ENCODE peak calls at places on chromosomes 3 and 15, in five cellular contexts. One of them, this sample, is unnamed.

GRCh38 chr3:33093847-33094246 is 3.1 kb downstream of the GLB1 start:
- DNase-seq in tibial artery: no peak
- DNase-seq in mammary epithelial cell: no peak
- DNase-seq in mesenchymal stem cell: no peak
- DNase-seq in GM12878: no peak
- DNase-seq in this sample: no peak

GRCh38 chr3:173584093-173584833 is 186.7 kb downstream of the NLGN1 start:
- DNase-seq in tibial artery: no peak
- DNase-seq in mammary epithelial cell: no peak
- DNase-seq in mesenchymal stem cell: peak; percentile 66
- DNase-seq in GM12878: no peak
- DNase-seq in this sample: peak; percentile 40

GRCh38 chr3:165854696-165855095 is 17.5 kb upstream of the BCHE start:
- DNase-seq in tibial artery: no peak
- DNase-seq in mammary epithelial cell: peak; percentile 13
- DNase-seq in mesenchymal stem cell: peak; percentile 31
- DNase-seq in GM12878: no peak
- DNase-seq in this sample: no peak

GRCh38 chr3:152335273-152335672 is 66.5 kb downstream of the MBNL1 start:
- DNase-seq in tibial artery: no peak
- DNase-seq in mammary epithelial cell: no peak
- DNase-seq in mesenchymal stem cell: no peak
- DNase-seq in GM12878: no peak
- DNase-seq in this sample: no peak

GRCh38 chr15:40252438-40253178 is 13.7 kb downstream of the PAK6 start:
- DNase-seq in tibial artery: no peak
- DNase-seq in mammary epithelial cell: no peak
- DNase-seq in mesenchymal stem cell: no peak
- DNase-seq in GM12878: no peak
- DNase-seq in this sample: peak; percentile 69

GRCh38 chr3:171125010-171125409 is 98.5 kb upstream of the SLC2A2 start:
- DNase-seq in tibial artery: no peak
- DNase-seq in mammary epithelial cell: no peak
- DNase-seq in mesenchymal stem cell: peak; percentile 25
- DNase-seq in GM12878: no peak
- DNase-seq in this sample: no peak

GRCh38 chr15:79050977-79051376 is 39.6 kb downstream of the RASGRF1 start:
- DNase-seq in tibial artery: no peak
- DNase-seq in mammary epithelial cell: no peak
- DNase-seq in mesenchymal stem cell: no peak
- DNase-seq in GM12878: no peak
- DNase-seq in this sample: no peak

GRCh38 chr15:55168350-55168974 is 28.3 kb downstream of the RSL24D1 start:
- DNase-seq in tibial artery: no peak
- DNase-seq in mammary epithelial cell: peak; percentile 54
- DNase-seq in mesenchymal stem cell: peak; percentile 63
- DNase-seq in GM12878: peak; percentile 8
- DNase-seq in this sample: peak; percentile 51

GRCh38 chr3:52147804-52148203 is 6.4 kb downstream of the POC1A start:
- DNase-seq in tibial artery: no peak
- DNase-seq in mammary epithelial cell: no peak
- DNase-seq in mesenchymal stem cell: peak; percentile 62
- DNase-seq in GM12878: no peak
- DNase-seq in this sample: no peak

GRCh38 chr3:42504334-42505202 is 2.1 kb downstream of the VIPR1 start:
- DNase-seq in tibial artery: peak; percentile 61
- DNase-seq in mammary epithelial cell: no peak
- DNase-seq in mesenchymal stem cell: no peak
- DNase-seq in GM12878: no peak
- DNase-seq in this sample: no peak

GRCh38 chr15:95259513-95259912 is 1028.2 kb downstream of the MCTP2 start:
- DNase-seq in tibial artery: peak; percentile 83
- DNase-seq in mammary epithelial cell: peak; percentile 58
- DNase-seq in mesenchymal stem cell: peak; percentile 80
- DNase-seq in GM12878: peak; percentile 47
- DNase-seq in this sample: peak; percentile 67

GRCh38 chr15:85475317-85475701 is 94.9 kb downstream of the AKAP13 start:
- DNase-seq in tibial artery: no peak
- DNase-seq in mammary epithelial cell: no peak
- DNase-seq in mesenchymal stem cell: no peak
- DNase-seq in GM12878: peak; percentile 85
- DNase-seq in this sample: no peak

GRCh38 chr3:15859507-15860013 is 61.8 kb upstream of the ANKRD28 start:
- DNase-seq in tibial artery: peak; percentile 90
- DNase-seq in mammary epithelial cell: peak; percentile 89
- DNase-seq in mesenchymal stem cell: peak; percentile 81
- DNase-seq in GM12878: no peak
- DNase-seq in this sample: peak; percentile 86

GRCh38 chr3:47994180-47994579 is 22.0 kb downstream of the MAP4 start:
- DNase-seq in tibial artery: no peak
- DNase-seq in mammary epithelial cell: no peak
- DNase-seq in mesenchymal stem cell: no peak
- DNase-seq in GM12878: no peak
- DNase-seq in this sample: no peak

GRCh38 chr15:34038404-34039179 is 412 bp downstream of the AVEN start:
- DNase-seq in tibial artery: peak; percentile 84
- DNase-seq in mammary epithelial cell: peak; percentile 63
- DNase-seq in mesenchymal stem cell: peak; percentile 75
- DNase-seq in GM12878: no peak
- DNase-seq in this sample: peak; percentile 81

GRCh38 chr3:123338021-123338619 is 110.8 kb downstream of the ADCY5 start:
- DNase-seq in tibial artery: peak; percentile 45
- DNase-seq in mammary epithelial cell: no peak
- DNase-seq in mesenchymal stem cell: no peak
- DNase-seq in GM12878: no peak
- DNase-seq in this sample: peak; percentile 73

GRCh38 chr3:184678317-184679055 is 33.4 kb downstream of the MAGEF1 start:
- DNase-seq in tibial artery: no peak
- DNase-seq in mammary epithelial cell: no peak
- DNase-seq in mesenchymal stem cell: no peak
- DNase-seq in GM12878: no peak
- DNase-seq in this sample: no peak

GRCh38 chr3:186693843-186694242 is 23.3 kb upstream of the KNG1 start:
- DNase-seq in tibial artery: no peak
- DNase-seq in mammary epithelial cell: peak; percentile 12
- DNase-seq in mesenchymal stem cell: no peak
- DNase-seq in GM12878: no peak
- DNase-seq in this sample: no peak

GRCh38 chr3:63948995-63949394 is 36.8 kb upstream of the SCAANT1 start:
- DNase-seq in tibial artery: no peak
- DNase-seq in mammary epithelial cell: no peak
- DNase-seq in mesenchymal stem cell: peak; percentile 87
- DNase-seq in GM12878: no peak
- DNase-seq in this sample: no peak

GRCh38 chr3:174891524-174892203 is 32.5 kb downstream of the NAALADL2 start:
- DNase-seq in tibial artery: no peak
- DNase-seq in mammary epithelial cell: no peak
- DNase-seq in mesenchymal stem cell: no peak
- DNase-seq in GM12878: no peak
- DNase-seq in this sample: no peak

GRCh38 chr3:54931182-54931581 is 3.3 kb upstream of the LRTM1 start:
- DNase-seq in tibial artery: no peak
- DNase-seq in mammary epithelial cell: no peak
- DNase-seq in mesenchymal stem cell: no peak
- DNase-seq in GM12878: no peak
- DNase-seq in this sample: no peak

GRCh38 chr15:99930696-99931095 is 197.5 kb upstream of the LYSMD4 start:
- DNase-seq in tibial artery: no peak
- DNase-seq in mammary epithelial cell: no peak
- DNase-seq in mesenchymal stem cell: no peak
- DNase-seq in GM12878: no peak
- DNase-seq in this sample: no peak

GRCh38 chr3:45026038-45026437 is at the start of gene CLEC3B:
- DNase-seq in tibial artery: peak; percentile 88
- DNase-seq in mammary epithelial cell: no peak
- DNase-seq in mesenchymal stem cell: no peak
- DNase-seq in GM12878: no peak
- DNase-seq in this sample: peak; percentile 21

GRCh38 chr3:141266186-141266585 is 34.6 kb downstream of the PXYLP1 start:
- DNase-seq in tibial artery: peak; percentile 50
- DNase-seq in mammary epithelial cell: no peak
- DNase-seq in mesenchymal stem cell: no peak
- DNase-seq in GM12878: no peak
- DNase-seq in this sample: no peak

GRCh38 chr3:141268791-141269190 is 37.2 kb downstream of the PXYLP1 start:
- DNase-seq in tibial artery: peak; percentile 48
- DNase-seq in mammary epithelial cell: no peak
- DNase-seq in mesenchymal stem cell: no peak
- DNase-seq in GM12878: no peak
- DNase-seq in this sample: no peak

GRCh38 chr3:141268281-141268680 is 36.7 kb downstream of the PXYLP1 start:
- DNase-seq in tibial artery: no peak
- DNase-seq in mammary epithelial cell: no peak
- DNase-seq in mesenchymal stem cell: no peak
- DNase-seq in GM12878: no peak
- DNase-seq in this sample: no peak

GRCh38 chr3:141271279-141272033 is 39.8 kb downstream of the PXYLP1 start:
- DNase-seq in tibial artery: no peak
- DNase-seq in mammary epithelial cell: no peak
- DNase-seq in mesenchymal stem cell: no peak
- DNase-seq in GM12878: no peak
- DNase-seq in this sample: no peak

GRCh38 chr3:141266797-141267555 is 35.4 kb downstream of the PXYLP1 start:
- DNase-seq in tibial artery: peak; percentile 39
- DNase-seq in mammary epithelial cell: no peak
- DNase-seq in mesenchymal stem cell: no peak
- DNase-seq in GM12878: no peak
- DNase-seq in this sample: no peak
- H3K4me3 ChIP-seq in tibial artery: no peak overlapping the region
- H3K4me3 ChIP-seq in mammary epithelial cell: no peak overlapping the region
- H3K4me3 ChIP-seq in mesenchymal stem cell: no peak overlapping the region
- H3K4me3 ChIP-seq in GM12878: peak overlapping the region; percentile 51
- H3K4me3 ChIP-seq in this sample: no peak overlapping the region

GRCh38 chr3:40899286-40899712 is 300.0 kb upstream of the CTNNB1 start:
- DNase-seq in tibial artery: no peak
- DNase-seq in mammary epithelial cell: peak; percentile 72
- DNase-seq in mesenchymal stem cell: peak; percentile 9
- DNase-seq in GM12878: no peak
- DNase-seq in this sample: no peak
- H3K4me1 ChIP-seq in tibial artery: peaks cover 6% of the 10 kb centered on the region
- H3K4me1 ChIP-seq in mammary epithelial cell: peaks cover 12% of the 10 kb centered on the region
- H3K4me1 ChIP-seq in mesenchymal stem cell: peaks cover 2% of the 10 kb centered on the region
- H3K4me1 ChIP-seq in GM12878: no peaks in the 10 kb centered on the region
- H3K4me1 ChIP-seq in this sample: no peaks in the 10 kb centered on the region

GRCh38 chr15:89379818-89380217 is 45.2 kb upstream of the POLG start:
- DNase-seq in tibial artery: no peak
- DNase-seq in mammary epithelial cell: peak; percentile 95
- DNase-seq in mesenchymal stem cell: no peak
- DNase-seq in GM12878: no peak
- DNase-seq in this sample: no peak

GRCh38 chr15:89381330-89381729 is 46.7 kb upstream of the POLG start:
- DNase-seq in tibial artery: no peak
- DNase-seq in mammary epithelial cell: no peak
- DNase-seq in mesenchymal stem cell: no peak
- DNase-seq in GM12878: no peak
- DNase-seq in this sample: no peak

GRCh38 chr15:89383635-89384604 is 49.3 kb upstream of the POLG start:
- DNase-seq in tibial artery: no peak
- DNase-seq in mammary epithelial cell: peak; percentile 54
- DNase-seq in mesenchymal stem cell: peak; percentile 38
- DNase-seq in GM12878: no peak
- DNase-seq in this sample: peak; percentile 47

GRCh38 chr15:89381888-89382287 is 47.3 kb upstream of the POLG start:
- DNase-seq in tibial artery: no peak
- DNase-seq in mammary epithelial cell: no peak
- DNase-seq in mesenchymal stem cell: no peak
- DNase-seq in GM12878: no peak
- DNase-seq in this sample: no peak

DNA sequence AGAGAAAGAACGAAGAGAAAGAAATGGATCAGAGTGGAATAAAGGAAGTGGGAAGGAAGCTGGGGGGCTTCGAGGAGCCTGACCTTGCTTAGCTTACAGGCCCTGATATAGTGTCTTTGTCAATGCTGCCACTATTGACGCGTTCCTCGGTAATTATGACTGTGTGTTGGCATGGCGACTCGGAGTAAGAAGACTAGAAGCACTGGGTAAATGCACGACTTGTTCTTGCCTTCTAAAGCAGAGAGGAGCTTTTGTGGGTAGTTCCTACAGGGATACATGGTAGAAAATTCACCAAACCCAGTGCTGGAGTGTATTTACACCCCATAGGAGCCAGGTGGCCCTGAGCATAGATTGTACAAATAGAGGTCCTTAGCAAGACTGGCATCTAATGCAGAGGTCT is 47.7 kb upstream of the POLG start:
- DNase-seq in tibial artery: no peak
- DNase-seq in mammary epithelial cell: no peak
- DNase-seq in mesenchymal stem cell: no peak
- DNase-seq in GM12878: no peak
- DNase-seq in this sample: no peak
- H3K27me3 ChIP-seq in tibial artery: peaks cover 77% of the 10 kb centered on the region
- H3K27me3 ChIP-seq in mammary epithelial cell: peaks cover 13% of the 10 kb centered on the region
- H3K27me3 ChIP-seq in mesenchymal stem cell: peaks cover 95% of the 10 kb centered on the region
- H3K27me3 ChIP-seq in GM12878: peaks cover 16% of the 10 kb centered on the region
- H3K27me3 ChIP-seq in this sample: no peaks in the 10 kb centered on the region

DNA sequence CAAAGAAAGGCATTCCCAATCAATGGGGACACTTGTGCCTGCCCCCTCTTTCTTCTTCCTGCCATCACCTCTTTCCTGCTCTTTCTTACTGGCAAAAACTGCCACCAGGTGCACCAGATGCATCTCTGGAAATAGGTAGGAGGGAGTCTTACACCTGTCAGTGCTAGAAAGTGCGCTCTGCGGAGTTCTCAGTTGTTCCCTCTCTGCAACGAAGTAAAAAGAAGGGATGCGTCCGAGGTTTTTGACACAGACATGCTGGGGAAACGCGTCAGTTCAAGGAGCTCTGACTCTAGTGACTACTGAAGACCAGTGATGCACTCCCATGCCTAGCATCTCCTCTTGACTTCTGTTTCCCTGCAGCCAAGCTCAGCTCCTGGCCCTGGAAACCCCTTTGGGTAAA is 766 bp upstream of the GRM7 start:
- DNase-seq in tibial artery: no peak
- DNase-seq in mammary epithelial cell: no peak
- DNase-seq in mesenchymal stem cell: no peak
- DNase-seq in GM12878: no peak
- DNase-seq in this sample: no peak
- H3K4me3 ChIP-seq in tibial artery: peak overlapping the region; percentile 48
- H3K4me3 ChIP-seq in mammary epithelial cell: no peak overlapping the region
- H3K4me3 ChIP-seq in mesenchymal stem cell: no peak overlapping the region
- H3K4me3 ChIP-seq in GM12878: no peak overlapping the region
- H3K4me3 ChIP-seq in this sample: no peak overlapping the region

GRCh38 chr3:12350151-12350813 is 61.4 kb downstream of the PPARG start:
- DNase-seq in tibial artery: no peak
- DNase-seq in mammary epithelial cell: no peak
- DNase-seq in mesenchymal stem cell: no peak
- DNase-seq in GM12878: no peak
- DNase-seq in this sample: peak; percentile 62
- H3K4me1 ChIP-seq in tibial artery: no peaks in the 10 kb centered on the region
- H3K4me1 ChIP-seq in mammary epithelial cell: peaks cover 7% of the 10 kb centered on the region
- H3K4me1 ChIP-seq in mesenchymal stem cell: no peaks in the 10 kb centered on the region
- H3K4me1 ChIP-seq in GM12878: no peaks in the 10 kb centered on the region
- H3K4me1 ChIP-seq in this sample: peaks cover 25% of the 10 kb centered on the region